ENCODE peak calls at places on chromosomes 11 and 22, in eight cellular contexts. V is NCI-H187 treated with DMSO at 0.1 percent for 48 hours, U is NCI-H69, W is suprapubic skin, T is upper lobe of right lung, F is non-pigmented ciliary epithelial cell, C is ACHN, A is neuronal stem cell. I is an unnamed sample.

GRCh38 chr11:101707477-101707876 is 123.7 kb upstream of the TRPC6 start:
- DNase-seq in W (no peak), U (no peak), C (no peak), V (no peak), A (no peak), F (no peak), T (no peak), I (no peak)

GRCh38 chr11:1992111-1992510 is 5.5 kb downstream of the H19 start:
- DNase-seq in V (no peak), U (no peak), W (peak), C (no peak), F (no peak), A (no peak), T (no peak), I (no peak)

GRCh38 chr22:23938328-23939016 is 22.5 kb downstream of the GSTT2B start:
- DNase-seq in F (no peak), U (no peak), A (no peak), W (no peak), C (no peak), T (no peak), V (no peak), I (no peak)

GRCh38 chr11:89463381-89463780 is 27.8 kb downstream of the NOX4 start:
- DNase-seq in U (no peak), V (no peak), W (no peak), F (no peak), A (no peak), C (no peak), T (no peak), I (no peak)

GRCh38 chr11:1654388-1655167 is 25.0 kb downstream of the KRTAP5-5 start:
- DNase-seq in V (no peak), U (no peak), F (no peak), T (peak), W (peak), C (no peak), A (no peak), I (no peak)

GRCh38 chr22:38078046-38078840 is 5.7 kb downstream of the SLC16A8 start:
- DNase-seq in F (no peak), A (no peak), U (no peak), T (no peak), V (no peak), W (no peak), C (no peak), I (no peak)

GRCh38 chr11:12631651-12632050 is 42.6 kb upstream of the TEAD1 start:
- DNase-seq in F (no peak), C (no peak), T (no peak), U (no peak), W (no peak), V (no peak), A (no peak), I (no peak)

GRCh38 chr22:37197451-37198289 is 9.6 kb upstream of the C1QTNF6 start:
- DNase-seq in A (no peak), U (no peak), W (peak), C (peak), V (no peak), F (no peak), T (peak), I (no peak)

GRCh38 chr11:7657306-7658025 is 15.8 kb downstream of the CYB5R2 start:
- DNase-seq in V (no peak), W (no peak), U (peak), F (no peak), A (peak), T (no peak), C (peak), I (no peak)

GRCh38 chr22:27193636-27194035 is 536.2 kb downstream of the MIAT start:
- DNase-seq in W (no peak), V (no peak), C (no peak), T (no peak), A (no peak), U (no peak), F (no peak), I (no peak)

GRCh38 chr22:38267086-38267485 is 5.7 kb downstream of the TMEM184B start:
- DNase-seq in A (no peak), C (no peak), U (no peak), F (no peak), T (no peak), W (no peak), V (no peak), I (peak)

GRCh38 chr11:65501530-65502273 is 2.9 kb downstream of the MALAT1 start:
- DNase-seq in T (no peak), A (no peak), W (peak), U (peak), V (no peak), C (peak), F (no peak), I (no peak)

GRCh38 chr11:43920598-43921419 is 21.6 kb upstream of the C11orf96 start:
- DNase-seq in T (no peak), V (peak), W (no peak), U (peak), A (no peak), F (peak), C (peak), I (no peak)

GRCh38 chr22:41923595-41924276 is 2.9 kb downstream of the TNFRSF13C start:
- DNase-seq in F (no peak), W (no peak), C (no peak), U (no peak), T (no peak), V (no peak), A (no peak), I (no peak)

GRCh38 chr11:106231591-106231990 is 154.1 kb downstream of the AASDHPPT start:
- DNase-seq in C (peak), T (no peak), W (no peak), F (no peak), A (no peak), U (no peak), V (no peak), I (no peak)

GRCh38 chr11:9527481-9528140 is 45.9 kb upstream of the WEE1 start:
- DNase-seq in T (no peak), U (no peak), V (no peak), A (no peak), W (no peak), C (no peak), F (peak), I (no peak)

GRCh38 chr11:85762226-85762625 is 48.7 kb downstream of the SYTL2 start:
- DNase-seq in F (no peak), T (no peak), C (no peak), W (no peak), A (no peak), U (no peak), V (no peak), I (no peak)

GRCh38 chr11:57778318-57779037 is 16.9 kb downstream of the CTNND1 start:
- DNase-seq in A (peak), U (peak), C (peak), F (peak), W (peak), V (no peak), T (peak), I (peak)

GRCh38 chr11:126433989-126434949 is 78.8 kb downstream of the ST3GAL4 start:
- DNase-seq in A (no peak), V (no peak), W (no peak), T (no peak), F (no peak), U (peak), C (no peak), I (no peak)

GRCh38 chr11:31812392-31813241 is 1.5 kb upstream of the PAX6 start:
- DNase-seq in A (no peak), W (no peak), F (no peak), V (no peak), U (peak), C (peak), T (no peak), I (no peak)

GRCh38 chr11:126341760-126342161 is 13.7 kb upstream of the ST3GAL4 start:
- DNase-seq in W (no peak), T (no peak), U (no peak), A (no peak), F (no peak), C (no peak), V (no peak), I (no peak)

GRCh38 chr22:49150801-49151221 is 676.9 kb downstream of the BRD1 start:
- DNase-seq in V (no peak), A (no peak), W (peak), U (peak), C (no peak), F (no peak), T (no peak), I (no peak)

GRCh38 chr11:134841411-134841810 is 429.4 kb upstream of the B3GAT1 start:
- DNase-seq in W (no peak), F (no peak), C (no peak), A (no peak), U (no peak), T (no peak), V (peak), I (peak)

GRCh38 chr11:20109731-20110445 is 50.4 kb downstream of the DBX1 start:
- DNase-seq in U (no peak), V (no peak), A (no peak), F (no peak), T (no peak), W (no peak), C (no peak), I (no peak)

GRCh38 chr22:39502789-39503464 is 837 bp downstream of the MIEF1 start:
- DNase-seq in V (no peak), F (no peak), W (no peak), T (no peak), A (no peak), C (no peak), U (peak), I (no peak)

GRCh38 chr11:8328848-8329330 is 65.2 kb upstream of the LMO1 start:
- DNase-seq in F (peak), C (peak), W (peak), T (peak), A (peak), U (peak), V (no peak), I (peak)

GRCh38 chr11:63573881-63574855 is 11.0 kb upstream of the PLAAT2 start:
- DNase-seq in C (peak), A (no peak), W (no peak), T (no peak), V (no peak), F (no peak), U (peak), I (peak)

I was measured in DND-41.